ENCODE peak calls at places on chromosomes 7 and 10, in four cellular contexts. K is HepG2, H is GM12878, D is H1. R is an unnamed sample.

GRCh38 chr10:133151528-133151927 is 8.5 kb upstream of the KNDC1 start:
- DNase-seq in H (no peak), K (no peak), D (peak; percentile 78), R (peak; percentile 86)

GRCh38 chr10:122158362-122158761 is 112.7 kb upstream of the BTBD16 start:
- DNase-seq in D (no peak), H (no peak), K (no peak), R (no peak)

GRCh38 chr7:27154901-27155815 is 1.3 kb downstream of the HOXA7 start:
- DNase-seq in H (no peak), K (no peak), D (no peak), R (no peak)

GRCh38 chr10:71392292-71392691 is 4.4 kb upstream of the CDH23 start:
- DNase-seq in K (no peak), D (no peak), H (no peak), R (no peak)

GRCh38 chr10:132239126-132240031 is 52.6 kb downstream of the DPYSL4 start:
- DNase-seq in H (no peak), K (no peak), D (no peak), R (no peak)

GRCh38 chr7:38561166-38561565 is 70.0 kb downstream of the AMPH start:
- DNase-seq in D (no peak), H (no peak), K (no peak), R (no peak)

GRCh38 chr7:116984917-116985316 is 31.6 kb downstream of the ST7 start:
- DNase-seq in K (peak; percentile 27), H (no peak), D (no peak), R (no peak)

GRCh38 chr10:78358406-78358805 is 324.7 kb downstream of the RPS24 start:
- DNase-seq in K (no peak), D (no peak), H (no peak), R (no peak)

GRCh38 chr10:36840793-36841192 is 284.6 kb upstream of the ANKRD30A start:
- DNase-seq in K (no peak), D (no peak), H (no peak), R (no peak)

GRCh38 chr10:58660577-58661255 is 148.0 kb downstream of the BICC1 start:
- DNase-seq in D (no peak), H (no peak), K (no peak), R (no peak)
- H3K9ac ChIP-seq in D (no peak overlapping the region), H (no peak overlapping the region), K (no peak overlapping the region), R (no peak overlapping the region)

GRCh38 chr10:46553238-46554049 is 3.0 kb downstream of the GPRIN2 start:
- DNase-seq in H (no peak), D (no peak), K (no peak), R (no peak)

GRCh38 chr10:46555713-46556514 is 544 bp downstream of the GPRIN2 start:
- DNase-seq in H (no peak), K (no peak), D (peak; percentile 69), R (no peak)

GRCh38 chr10:46556515-46557318 is at the start of gene GPRIN2:
- DNase-seq in H (no peak), K (no peak), D (peak; percentile 67), R (no peak)

GRCh38 chr10:46554166-46554781 is 2.2 kb downstream of the GPRIN2 start:
- DNase-seq in D (no peak), K (no peak), H (no peak), R (no peak)

DNA sequence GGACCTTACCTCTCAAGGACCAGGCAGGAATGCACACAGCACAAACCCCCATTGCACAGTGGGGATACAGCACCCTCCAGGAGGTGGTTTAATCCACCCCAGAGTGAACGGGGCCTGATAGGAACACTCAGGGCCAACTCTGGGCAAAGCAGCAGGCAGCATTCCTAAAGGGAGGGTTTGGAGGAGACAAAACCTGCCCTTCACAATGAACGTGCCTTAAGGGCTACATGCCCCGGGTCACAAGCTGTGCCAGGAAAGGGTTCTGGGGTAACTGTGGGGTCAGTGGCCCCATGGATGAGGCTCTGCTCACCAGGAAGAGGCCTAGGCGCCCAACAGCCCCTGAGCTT is 1.1 kb downstream of the GPRIN2 start:
- DNase-seq in K (no peak), D (no peak), H (no peak), R (no peak)
- H3K4me3 ChIP-seq in K (no peak overlapping the region), D (peak overlapping the region; percentile 96), H (no peak overlapping the region), R (peak overlapping the region; percentile 68)

GRCh38 chr10:125089486-125089885 is 70.9 kb downstream of the CTBP2 start:
- DNase-seq in H (no peak), D (no peak), K (no peak), R (no peak)
- TF ChIP-seq SUZ12 in H (no peak), D (no peak), K (no peak), R (no peak)

GRCh38 chr7:39567294-39567693 is 1.1 kb downstream of the YAE1 start:
- DNase-seq in H (no peak), D (no peak), K (no peak), R (no peak)
- H3K9ac ChIP-seq in H (no peak overlapping the region), D (peak overlapping the region; percentile 43), K (peak overlapping the region; percentile 88), R (peak overlapping the region; percentile 95)

GRCh38 chr10:4283841-4284610 is 499.0 kb upstream of the KLF6 start:
- DNase-seq in K (no peak), H (no peak), D (no peak), R (no peak)
- H3K4me3 ChIP-seq in K (no peak overlapping the region), H (no peak overlapping the region), D (no peak overlapping the region), R (no peak overlapping the region)

R was measured in NT2/D1.